ENCODE peak calls at places on chromosomes 6 and 20, in nine cellular contexts. N is adrenal gland, H is neuronal stem cell, Z is lung, J is upper lobe of left lung, D is fibroblast of lung, P is psoas muscle, Y is breast epithelium, B is hepatocyte. T is an unnamed sample. For H3K27me3, the result is how much of the 10 kb centered on the place peaks cover.

GRCh38 chr6:56865081-56865875 is 89.6 kb upstream of the BEND6 start:
- DNase-seq in H (no peak), B (no peak), J (no peak), Y (no peak), D (no peak), P (no peak), Z (no peak), N (no peak), T (no peak)

GRCh38 chr6:118912646-118913045 is 18.7 kb downstream of the ASF1A start:
- DNase-seq in D (no peak), Y (no peak), Z (no peak), N (no peak), H (no peak), B (no peak), P (no peak), J (no peak), T (no peak)

GRCh38 chr6:52020961-52021570 is 66.3 kb downstream of the PKHD1 start:
- DNase-seq in Y (no peak), H (peak), J (no peak), N (no peak), P (no peak), Z (no peak), B (peak), D (peak), T (no peak)

GRCh38 chr6:95321106-95321505 is 256.2 kb upstream of the MANEA start:
- DNase-seq in B (no peak), P (no peak), Z (no peak), H (no peak), D (peak), N (no peak), J (no peak), Y (no peak), T (no peak)

GRCh38 chr6:127457444-127458064 is 1.6 kb downstream of the KIAA0408 start:
- DNase-seq in B (no peak), P (no peak), N (no peak), H (no peak), Y (no peak), J (peak), Z (peak), D (peak), T (no peak)

GRCh38 chr6:21883929-21884328 is 290.4 kb downstream of the SOX4 start:
- DNase-seq in P (no peak), N (no peak), Z (no peak), H (no peak), D (no peak), J (no peak), Y (no peak), B (no peak), T (no peak)

GRCh38 chr6:132190097-132190814 is 211.0 kb downstream of the MOXD1 start:
- DNase-seq in J (no peak), P (no peak), H (no peak), Y (no peak), D (peak), N (no peak), B (no peak), Z (no peak), T (no peak)

GRCh38 chr6:32946893-32947292 is 6.0 kb downstream of the HLA-DMA start:
- DNase-seq in N (no peak), Y (no peak), P (no peak), H (no peak), D (no peak), J (no peak), Z (no peak), B (no peak), T (no peak)

GRCh38 chr6:74510878-74511277 is 695.0 kb downstream of the COL12A1 start:
- DNase-seq in D (peak), J (no peak), Z (no peak), H (no peak), Y (no peak), P (no peak), N (no peak), B (no peak), T (no peak)

GRCh38 chr6:26157150-26157837 is 70.1 kb downstream of the HFE start:
- DNase-seq in J (peak), D (peak), B (peak), P (peak), Y (peak), Z (peak), H (peak), N (peak), T (peak)

GRCh38 chr6:132780770-132781371 is 17.6 kb downstream of the SLC18B1 start:
- DNase-seq in D (peak), J (no peak), P (no peak), Z (no peak), N (no peak), B (peak), H (no peak), Y (no peak), T (no peak)

GRCh38 chr6:82365011-82365751 is 1.6 kb downstream of the TPBG start:
- DNase-seq in N (peak), B (peak), J (peak), H (peak), Y (no peak), Z (no peak), D (peak), P (peak), T (no peak)

GRCh38 chr20:52312131-52312729 is 120.7 kb upstream of the ZFP64 start:
- DNase-seq in Y (peak), Z (peak), D (peak), N (peak), J (no peak), B (peak), H (peak), P (no peak), T (peak)

GRCh38 chr20:591941-592340 is 18.2 kb downstream of the TCF15 start:
- DNase-seq in Z (no peak), N (no peak), Y (no peak), P (no peak), H (no peak), J (no peak), D (no peak), B (no peak), T (no peak)

GRCh38 chr6:157632821-157633220 is 190.2 kb upstream of the SNX9 start:
- DNase-seq in Z (no peak), J (no peak), Y (no peak), B (no peak), N (no peak), H (no peak), D (peak), P (no peak), T (no peak)

GRCh38 chr20:45387274-45387673 is 9.1 kb upstream of the TP53TG5 start:
- DNase-seq in P (no peak), D (no peak), B (no peak), N (no peak), Y (no peak), Z (no peak), J (no peak), H (no peak), T (no peak)

GRCh38 chr6:89368107-89368506 is 15.6 kb upstream of the UBE2J1 start:
- DNase-seq in J (peak), N (peak), Y (no peak), H (peak), P (peak), B (peak), D (peak), Z (peak), T (peak)

GRCh38 chr6:13485923-13486557 is 1.4 kb downstream of the GFOD1 start:
- DNase-seq in J (peak), Y (no peak), Z (no peak), B (peak), N (peak), H (peak), D (peak), P (peak), T (no peak)

GRCh38 chr20:50412499-50412898 is 97.7 kb upstream of the PTPN1 start:
- DNase-seq in D (no peak), H (no peak), N (no peak), J (no peak), P (no peak), Y (no peak), Z (no peak), B (no peak), T (no peak)

GRCh38 chr20:50408526-50409364 is 101.4 kb upstream of the PTPN1 start:
- DNase-seq in D (no peak), Z (no peak), H (no peak), P (no peak), Y (no peak), J (no peak), B (no peak), N (no peak), T (no peak)

GRCh38 chr20:50409495-50409894 is 100.7 kb upstream of the PTPN1 start:
- DNase-seq in J (no peak), B (peak), Y (no peak), P (no peak), N (no peak), H (no peak), D (no peak), Z (no peak), T (no peak)

GRCh38 chr20:50412069-50412468 is 98.1 kb upstream of the PTPN1 start:
- DNase-seq in Z (no peak), N (no peak), J (no peak), D (no peak), Y (no peak), H (no peak), P (no peak), B (no peak), T (no peak)

GRCh38 chr20:50410343-50410742 is 99.8 kb upstream of the PTPN1 start:
- DNase-seq in P (no peak), D (no peak), N (no peak), B (no peak), J (no peak), Y (no peak), H (no peak), Z (no peak), T (no peak)
- H3K27ac ChIP-seq in P (no peak), D (no peak), N (peak), B (no peak), J (peak), Y (no peak), H (no peak), Z (no peak), T (no peak)

DNA sequence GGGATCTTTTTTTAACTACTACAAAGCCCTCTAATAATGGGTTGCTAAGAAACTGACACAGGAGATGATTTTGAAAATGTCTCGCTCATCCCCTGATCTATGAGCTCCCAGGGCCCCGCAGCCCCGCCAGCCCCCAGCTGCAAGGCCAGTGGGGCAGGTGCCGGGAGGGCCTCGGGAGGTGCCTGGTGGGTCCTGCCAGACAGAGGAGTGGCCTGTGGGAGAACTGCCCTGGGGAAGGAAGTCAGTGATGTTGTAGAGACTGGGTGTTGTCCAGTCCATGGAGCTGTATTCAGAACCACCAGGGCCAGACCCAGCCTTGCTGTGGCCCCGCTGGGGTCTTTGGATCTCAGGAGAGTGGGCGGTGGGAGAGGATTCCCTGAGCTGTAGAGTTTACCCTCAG is 258.7 kb downstream of the TAF4 start:
- DNase-seq in B (no peak), H (no peak), N (no peak), J (no peak), P (no peak), Y (no peak), D (no peak), Z (no peak), T (no peak)
- H3K27me3 ChIP-seq in B (under half), H (under half), N (under half), J (under half), P (under half), Y (under half), D (under half), Z (under half), T (under half)

DNA sequence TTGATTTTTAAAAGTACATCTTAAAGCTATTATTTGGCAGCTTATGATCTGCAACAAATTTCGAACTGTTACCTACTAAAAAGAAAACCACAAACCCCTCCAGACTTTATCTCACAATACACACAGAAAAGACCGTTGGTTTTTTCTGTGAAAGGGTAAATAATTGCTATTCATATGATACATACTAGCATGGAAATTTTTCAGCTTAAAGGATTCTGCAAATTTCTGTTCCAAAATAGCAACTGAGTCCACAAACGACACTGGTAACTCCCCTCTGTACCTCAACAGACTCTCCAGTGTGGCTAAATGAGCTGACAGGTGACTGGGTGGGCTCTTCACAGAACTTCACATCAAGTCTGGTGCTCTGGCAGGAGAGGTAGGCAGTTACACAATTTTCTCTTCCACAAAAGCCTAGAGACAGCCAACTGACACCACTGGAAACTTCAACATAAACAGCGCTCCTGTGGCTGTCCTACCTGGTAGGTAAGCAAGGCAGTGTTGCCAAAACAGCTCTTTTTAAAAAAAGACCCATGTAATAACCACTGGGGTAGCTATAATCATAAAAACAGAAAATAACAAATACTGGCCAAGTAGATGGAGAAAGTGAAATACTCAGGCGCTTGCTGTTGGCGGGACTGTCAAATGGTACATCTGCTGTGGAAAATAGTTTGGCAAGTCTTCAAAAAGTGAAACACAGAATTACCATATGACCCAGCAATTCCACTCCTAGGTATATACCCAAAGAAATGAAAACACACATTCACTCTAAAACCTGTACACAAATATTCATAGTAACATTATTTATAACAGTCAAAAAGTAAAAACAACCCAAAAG is 37.8 kb downstream of the ELOVL5 start:
- DNase-seq in P (no peak), N (no peak), J (no peak), D (no peak), B (no peak), Y (no peak), H (no peak), Z (no peak), T (no peak)
- H3K27ac ChIP-seq in P (no peak), N (no peak), J (no peak), D (no peak), B (no peak), Y (no peak), H (no peak), Z (no peak), T (no peak)

GRCh38 chr20:57293998-57294397 is 27.6 kb upstream of the BMP7 start:
- DNase-seq in Z (no peak), B (no peak), J (no peak), P (no peak), Y (no peak), D (no peak), N (no peak), H (no peak), T (no peak)
- H3K27me3 ChIP-seq in Z (under half), B (under half), J (under half), P (under half), Y (under half), D (under half), N (under half), H (under half), T (under half)

GRCh38 chr6:136403166-136403980 is 113.7 kb upstream of the BCLAF1 start:
- DNase-seq in N (peak), J (no peak), H (no peak), P (no peak), D (peak), B (peak), Z (no peak), Y (peak), T (no peak)
- H3K27ac ChIP-seq in N (peak), J (no peak), H (no peak), P (no peak), D (peak), B (peak), Z (no peak), Y (peak), T (no peak)

DNA sequence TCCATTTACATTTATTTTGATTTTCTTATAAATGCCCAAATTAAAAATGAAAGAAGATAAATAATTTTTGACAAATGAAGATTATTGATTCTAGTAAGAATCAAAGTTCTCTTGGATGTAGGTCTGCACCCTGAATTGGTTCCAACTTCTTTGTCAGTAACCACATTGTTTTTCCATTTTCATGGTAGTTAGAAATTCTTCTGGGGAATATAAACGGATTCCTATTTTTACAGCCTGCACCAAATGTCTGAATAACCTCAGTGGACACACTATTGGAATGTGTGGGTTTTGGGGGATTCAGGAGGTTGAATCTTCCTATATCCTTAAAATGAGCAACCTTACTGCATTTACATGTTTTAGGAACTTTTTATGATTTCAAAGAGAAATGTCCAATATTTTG is 1085.3 kb upstream of the MAP3K7 start:
- DNase-seq in B (no peak), P (no peak), D (peak), N (no peak), Y (no peak), H (no peak), J (no peak), Z (no peak), T (no peak)
- H3K27me3 ChIP-seq in B (under half), P (under half), D (under half), N (under half), Y (under half), H (under half), J (under half), Z (under half), T (under half)

GRCh38 chr6:20875369-20875963 is 341.2 kb downstream of the CDKAL1 start:
- DNase-seq in Y (no peak), D (peak), J (no peak), B (peak), N (no peak), P (no peak), Z (no peak), H (no peak), T (no peak)
- H3K27ac ChIP-seq in Y (no peak), D (no peak), J (no peak), B (peak), N (no peak), P (no peak), Z (no peak), H (no peak), T (no peak)

GRCh38 chr6:28770732-28771131 is 153.1 kb downstream of the TRIM27 start:
- DNase-seq in J (no peak), P (no peak), H (no peak), B (no peak), D (no peak), N (no peak), Z (no peak), Y (no peak), T (no peak)

GRCh38 chr6:28768187-28768913 is 155.4 kb downstream of the TRIM27 start:
- DNase-seq in Z (no peak), B (no peak), N (no peak), H (no peak), P (no peak), Y (no peak), D (no peak), J (no peak), T (no peak)

GRCh38 chr6:28767691-28768090 is 156.1 kb downstream of the TRIM27 start:
- DNase-seq in J (no peak), Z (no peak), B (no peak), P (no peak), N (no peak), H (no peak), D (no peak), Y (no peak), T (no peak)

GRCh38 chr6:28771401-28772267 is 152.2 kb downstream of the TRIM27 start:
- DNase-seq in Y (no peak), P (no peak), J (no peak), H (no peak), Z (no peak), B (no peak), D (no peak), N (no peak), T (no peak)

DNA sequence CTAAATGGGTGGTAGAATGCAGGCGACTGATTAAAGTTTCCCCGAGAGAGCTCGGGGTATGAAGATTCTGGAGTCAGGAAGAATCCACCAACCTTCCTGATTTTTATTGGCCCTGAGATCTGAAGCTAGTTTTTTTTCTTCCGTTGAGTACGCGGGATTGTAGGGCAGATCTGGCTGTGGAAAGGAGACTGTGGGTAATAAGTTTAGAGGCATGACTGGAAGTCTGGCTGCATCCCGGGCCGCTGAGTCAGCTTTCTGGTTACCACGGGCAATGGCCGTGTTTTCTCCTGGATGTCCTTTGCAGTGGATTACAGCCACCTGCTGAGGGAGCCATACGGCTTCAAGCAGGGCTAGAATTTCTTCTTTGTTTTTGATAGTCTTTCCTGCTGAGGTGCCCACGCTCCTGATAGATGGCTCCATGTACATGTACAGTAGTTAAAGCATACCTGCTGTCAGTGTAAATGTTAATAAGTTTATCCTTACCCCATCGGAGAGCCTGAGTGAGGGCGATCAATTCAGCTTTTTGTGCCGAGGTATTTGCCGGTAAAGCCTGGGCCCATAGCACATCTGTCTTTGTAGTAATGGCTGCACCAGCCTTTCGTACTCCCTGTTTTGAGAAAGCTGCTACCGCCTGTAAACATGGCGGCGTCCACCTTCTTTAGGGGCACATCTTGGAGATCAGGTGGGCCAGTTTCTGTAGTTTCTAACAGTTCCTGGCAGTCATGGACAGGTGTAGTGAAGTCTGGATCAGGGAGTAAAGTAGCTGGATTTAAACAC is 154.0 kb downstream of the TRIM27 start:
- DNase-seq in Y (no peak), J (no peak), D (peak), H (no peak), Z (no peak), P (no peak), B (peak), N (peak), T (no peak)
- H3K27me3 ChIP-seq in Y (under half), J (under half), D (under half), H (half or more), Z (under half), P (under half), B (half or more), N (half or more), T (half or more)

GRCh38 chr6:108407952-108408351 is 113.1 kb downstream of the AFG1L start:
- DNase-seq in J (no peak), B (no peak), P (no peak), N (no peak), Y (no peak), D (no peak), Z (no peak), H (no peak), T (no peak)

GRCh38 chr6:108403260-108403659 is 108.4 kb downstream of the AFG1L start:
- DNase-seq in D (no peak), J (no peak), Y (no peak), Z (no peak), B (no peak), P (no peak), H (no peak), N (no peak), T (no peak)

GRCh38 chr6:108408861-108409260 is 114.0 kb downstream of the AFG1L start:
- DNase-seq in P (no peak), H (no peak), B (no peak), J (no peak), N (no peak), Y (no peak), Z (no peak), D (no peak), T (no peak)

GRCh38 chr6:108406943-108407342 is 112.1 kb downstream of the AFG1L start:
- DNase-seq in D (no peak), N (no peak), Z (no peak), J (no peak), B (peak), P (no peak), Y (no peak), H (no peak), T (no peak)

DNA sequence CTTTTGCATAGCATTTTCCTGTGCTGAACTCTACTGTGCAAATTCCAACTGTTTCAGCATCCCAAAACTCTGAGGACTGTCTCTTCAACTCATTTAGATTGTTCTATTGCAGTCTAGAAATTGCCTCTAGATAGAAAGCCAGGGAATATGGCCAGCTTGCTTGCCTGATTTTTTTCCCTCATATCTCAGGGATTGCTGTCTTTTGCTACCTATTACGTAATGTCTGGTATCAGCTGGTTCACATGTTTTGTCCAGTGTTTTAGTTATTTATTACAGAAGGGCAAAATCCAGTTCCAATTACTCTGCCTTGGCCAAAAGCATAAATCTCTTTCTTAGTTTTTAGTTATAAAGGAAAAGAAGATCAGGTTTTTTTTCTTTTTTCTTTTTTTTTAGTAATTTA is 113.6 kb downstream of the AFG1L start:
- DNase-seq in J (no peak), D (peak), B (peak), H (no peak), Z (no peak), N (no peak), P (no peak), Y (no peak), T (no peak)
- H3K27ac ChIP-seq in J (no peak), D (no peak), B (peak), H (no peak), Z (no peak), N (peak), P (no peak), Y (no peak), T (no peak)

GRCh38 chr6:109490708-109491107 is 7.7 kb upstream of the ZBTB24 start:
- DNase-seq in J (no peak), D (no peak), P (no peak), B (no peak), N (no peak), H (no peak), Y (no peak), Z (no peak), T (no peak)
- H3K27me3 ChIP-seq in J (under half), D (under half), P (under half), B (under half), N (under half), H (under half), Y (under half), Z (under half), T (under half)

T was measured in CD4-positive, alpha-beta T cell.